ENCODE peak calls at places on chromosomes 1 and 21, in five cellular contexts. R, T, G, N and C are unnamed samples.

GRCh38 chr1:85806236-85806965 is 98.2 kb upstream of the ZNHIT6 start:
- DNase-seq in R (no peak), T (no peak), G (no peak), N (no peak), C (no peak)

GRCh38 chr1:87370519-87370918 is 41.8 kb downstream of the LMO4 start:
- DNase-seq in R (peak; percentile 16), T (no peak), G (no peak), N (no peak), C (no peak)

GRCh38 chr1:46202975-46203737 is at the start of gene LURAP1:
- DNase-seq in R (peak; percentile 65), T (peak; percentile 47), G (peak; percentile 69), N (peak; percentile 78), C (peak; percentile 77)

GRCh38 chr1:153190373-153190772 is 12.9 kb upstream of the LELP1 start:
- DNase-seq in R (peak; percentile 58), T (no peak), G (no peak), N (no peak), C (no peak)

GRCh38 chr21:33286600-33287456 is 20.7 kb downstream of the IL10RB start:
- DNase-seq in R (no peak), T (no peak), G (no peak), N (peak; percentile 74), C (no peak)

GRCh38 chr1:182119631-182120030 is 58.1 kb upstream of the ZNF648 start:
- DNase-seq in R (no peak), T (no peak), G (no peak), N (no peak), C (no peak)

GRCh38 chr1:41795205-41795762 is 123.4 kb downstream of the HIVEP3 start:
- DNase-seq in R (no peak), T (no peak), G (no peak), N (no peak), C (no peak)

GRCh38 chr1:166172106-166172505 is 5.3 kb upstream of the FAM78B start:
- DNase-seq in R (no peak), T (no peak), G (no peak), N (no peak), C (no peak)

GRCh38 chr21:33355996-33356395 is 31.2 kb downstream of the IFNAR1 start:
- DNase-seq in R (no peak), T (no peak), G (no peak), N (no peak), C (no peak)

GRCh38 chr1:212819704-212820103 is 27.7 kb downstream of the SPATA45 start:
- DNase-seq in R (no peak), T (no peak), G (no peak), N (no peak), C (no peak)

GRCh38 chr1:9126511-9126910 is 2.4 kb downstream of the GPR157 start:
- DNase-seq in R (no peak), T (no peak), G (no peak), N (no peak), C (no peak)

GRCh38 chr1:9129391-9130041 is 614 bp upstream of the GPR157 start:
- DNase-seq in R (peak; percentile 97), T (peak; percentile 94), G (peak; percentile 90), N (peak; percentile 94), C (no peak)

GRCh38 chr1:9127395-9128160 is 1.3 kb downstream of the GPR157 start:
- DNase-seq in R (no peak), T (no peak), G (no peak), N (no peak), C (no peak)

GRCh38 chr1:9128161-9128519 is 762 bp downstream of the GPR157 start:
- DNase-seq in R (peak; percentile 35), T (no peak), G (peak; percentile 51), N (no peak), C (no peak)

GRCh38 chr1:9128520-9129371 is at the start of gene GPR157:
- DNase-seq in R (peak; percentile 89), T (peak; percentile 90), G (peak; percentile 94), N (peak; percentile 93), C (peak; percentile 37)
- TF ChIP-seq CTCF in R (no peak), T (no peak), G (no peak), N (no peak), C (no peak)

DNA sequence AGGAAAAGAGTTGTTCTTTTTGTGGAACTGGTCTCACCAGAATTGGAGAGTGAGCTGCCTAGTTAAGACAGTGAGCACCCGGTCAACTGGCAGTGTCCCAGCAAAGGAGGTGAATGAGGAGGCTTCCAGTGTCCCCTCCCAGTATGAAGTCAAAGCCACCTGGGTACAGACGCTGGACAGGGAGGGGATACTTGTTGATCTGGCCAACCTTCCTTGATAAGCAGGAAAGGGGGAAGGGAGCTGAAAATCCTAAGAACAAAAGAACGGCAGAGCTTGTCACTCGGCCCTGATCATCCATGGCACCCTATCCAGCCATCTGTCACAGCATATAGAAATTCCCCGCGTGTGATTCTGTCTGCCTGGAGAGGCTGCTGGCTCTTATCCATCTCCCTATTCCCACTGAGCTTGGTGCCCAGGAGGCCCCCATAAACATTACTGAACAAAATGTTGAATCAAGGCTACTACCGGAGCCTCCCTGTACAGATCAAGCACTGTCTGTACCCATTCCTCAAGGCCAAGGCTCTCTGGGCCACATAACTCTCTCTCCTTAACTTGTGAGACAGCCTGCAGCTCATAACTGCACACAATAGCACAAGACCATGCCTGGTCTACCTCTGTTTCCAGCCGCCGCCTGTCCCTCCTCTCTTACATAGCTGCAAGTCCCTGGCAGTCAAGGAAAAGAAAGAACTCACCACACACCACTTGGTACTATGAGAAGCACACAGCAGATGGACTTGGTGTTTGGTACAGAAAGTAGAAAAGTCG is 91.3 kb downstream of the SSBP3 start:
- DNase-seq in R (no peak), T (no peak), G (no peak), N (no peak), C (no peak)
- H3K27ac ChIP-seq in R (peak overlapping the region; percentile 94), T (no peak overlapping the region), G (peak overlapping the region; percentile 1), N (peak overlapping the region; percentile 56), C (no peak overlapping the region)

DNA sequence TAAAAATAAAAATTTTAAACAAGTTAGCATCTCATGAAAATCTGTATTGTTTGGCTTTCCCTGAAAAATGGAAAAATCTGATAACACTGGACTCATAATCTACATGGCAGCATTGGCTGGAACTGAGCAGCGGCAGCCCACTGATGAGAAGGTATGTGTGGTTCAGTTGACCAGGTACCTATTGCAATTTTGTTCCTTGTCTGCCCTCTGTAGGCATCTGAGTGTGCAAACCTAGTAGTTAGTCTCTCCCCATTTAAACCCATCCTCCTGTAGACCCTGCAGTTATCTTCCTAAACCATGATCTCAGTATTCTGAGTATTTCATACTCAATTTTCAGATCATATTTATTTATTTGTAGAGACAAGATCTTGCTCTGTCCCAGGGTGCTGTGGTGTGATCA is 59.4 kb upstream of the SERBP1 start:
- DNase-seq in R (peak; percentile 47), T (no peak), G (no peak), N (no peak), C (no peak)
- TF ChIP-seq CTCF in R (peak; percentile 40), T (peak; percentile 68), G (peak; percentile 17), N (no peak), C (no peak)

GRCh38 chr1:192158181-192158580 is at the start of gene RGS18:
- DNase-seq in R (no peak), T (no peak), G (no peak), N (no peak), C (no peak)

GRCh38 chr1:192160186-192160585 is 1.9 kb downstream of the RGS18 start:
- DNase-seq in R (no peak), T (no peak), G (no peak), N (no peak), C (no peak)

GRCh38 chr1:192159769-192160168 is 1.5 kb downstream of the RGS18 start:
- DNase-seq in R (no peak), T (no peak), G (no peak), N (no peak), C (no peak)

GRCh38 chr1:192157067-192157466 is 1.2 kb upstream of the RGS18 start:
- DNase-seq in R (no peak), T (no peak), G (no peak), N (no peak), C (no peak)

GRCh38 chr1:192159034-192159433 is 772 bp downstream of the RGS18 start:
- DNase-seq in R (no peak), T (no peak), G (no peak), N (no peak), C (no peak)
- H3K27ac ChIP-seq in R (no peak overlapping the region), T (no peak overlapping the region), G (peak overlapping the region; percentile 86), N (no peak overlapping the region), C (no peak overlapping the region)

GRCh38 chr1:7012461-7012924 is 227.2 kb downstream of the CAMTA1 start:
- DNase-seq in R (no peak), T (no peak), G (no peak), N (no peak), C (no peak)

GRCh38 chr1:7009741-7010525 is 224.7 kb downstream of the CAMTA1 start:
- DNase-seq in R (no peak), T (no peak), G (no peak), N (no peak), C (no peak)

GRCh38 chr1:7013833-7014639 is 228.8 kb downstream of the CAMTA1 start:
- DNase-seq in R (no peak), T (no peak), G (peak; percentile 48), N (no peak), C (no peak)

GRCh38 chr1:7010534-7011200 is 225.4 kb downstream of the CAMTA1 start:
- DNase-seq in R (no peak), T (no peak), G (no peak), N (no peak), C (peak; percentile 74)

GRCh38 chr1:7011826-7012225 is 226.6 kb downstream of the CAMTA1 start:
- DNase-seq in R (no peak), T (no peak), G (no peak), N (no peak), C (no peak)
- TF ChIP-seq CTCF in R (no peak), T (no peak), G (no peak), N (no peak), C (no peak)

DNA sequence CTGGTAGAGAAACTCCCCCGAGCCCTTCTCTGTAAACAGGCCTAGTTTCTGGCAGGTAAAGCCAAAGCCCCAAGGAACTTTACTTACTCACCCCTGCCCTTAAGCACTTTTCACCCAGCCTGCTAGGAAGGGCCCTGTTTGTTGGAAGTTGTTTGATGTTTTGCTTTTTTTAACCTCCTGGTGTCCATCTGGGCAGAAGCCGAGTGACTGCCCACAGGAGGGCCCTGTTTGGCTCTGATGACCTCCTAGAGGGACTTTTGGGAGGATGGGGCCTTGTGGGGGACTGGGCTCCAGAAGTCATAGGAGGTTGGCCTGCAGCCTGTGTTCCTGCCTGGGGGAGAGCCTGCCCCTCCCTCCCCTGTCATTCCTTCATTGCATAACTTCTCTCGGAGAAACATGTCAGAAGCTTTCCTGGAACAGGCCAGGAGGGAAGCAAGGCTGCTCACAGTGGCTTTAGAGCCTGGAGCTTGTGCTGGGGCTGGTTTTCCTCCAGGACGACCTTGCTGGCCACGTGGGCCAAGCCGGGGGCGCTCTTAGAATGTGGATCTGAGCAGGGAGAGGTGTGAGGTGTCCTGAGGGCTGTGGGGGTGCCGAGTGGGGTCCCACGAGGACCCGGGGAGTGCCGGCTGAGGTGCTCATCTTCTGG is 33.9 kb downstream of the COQ8A start:
- DNase-seq in R (no peak), T (peak; percentile 22), G (peak; percentile 45), N (peak; percentile 83), C (no peak)
- H3K27ac ChIP-seq in R (peak overlapping the region; percentile 48), T (no peak overlapping the region), G (peak overlapping the region; percentile 83), N (peak overlapping the region; percentile 23), C (peak overlapping the region; percentile 93)

DNA sequence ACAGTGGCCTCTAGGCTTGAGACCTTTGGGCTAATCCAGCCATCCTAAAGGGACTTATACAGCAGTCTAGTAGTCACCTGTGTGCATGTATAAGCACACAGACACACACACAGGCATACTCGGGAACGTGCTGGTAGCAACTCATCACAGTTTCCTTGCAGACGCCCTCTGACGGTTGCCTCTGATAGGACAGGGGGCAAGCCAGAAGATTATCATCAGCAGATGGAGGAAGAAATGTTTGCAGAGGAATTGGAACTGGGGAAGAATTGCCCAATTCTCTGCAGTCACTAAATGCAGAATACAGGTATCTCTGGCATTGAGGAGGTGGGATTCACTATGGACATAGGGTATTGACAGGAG is 222.2 kb downstream of the C1orf94 start:
- DNase-seq in R (peak; percentile 72), T (peak; percentile 70), G (no peak), N (no peak), C (no peak)
- TF ChIP-seq CTCF in R (peak; percentile 75), T (peak; percentile 69), G (no peak), N (no peak), C (no peak)